ENCODE peak calls at places on chromosome 12, in ten cellular contexts. One of them, this sample, is unnamed.

GRCh38 chr12:44046732-44047417 is 211.0 kb downstream of the TMEM117 start:
- DNase-seq in SK-MEL-5: no peak
- DNase-seq in cardiac muscle cell: no peak
- DNase-seq in activated naive CD8-positive, alpha-beta T cell treated with anti-CD3 and anti-CD28 coated beads for 36 hours: no peak
- DNase-seq in left ventricle myocardium inferior: no peak
- DNase-seq in fibroblast of lung: no peak
- DNase-seq in SW480: no peak
- DNase-seq in AG08396: no peak
- DNase-seq in neural progenitor cell: no peak
- DNase-seq in EH: no peak
- DNase-seq in this sample: no peak

GRCh38 chr12:10563966-10564365 is 49.4 kb downstream of the MAGOHB start:
- DNase-seq in SK-MEL-5: no peak
- DNase-seq in cardiac muscle cell: no peak
- DNase-seq in activated naive CD8-positive, alpha-beta T cell treated with anti-CD3 and anti-CD28 coated beads for 36 hours: no peak
- DNase-seq in left ventricle myocardium inferior: no peak
- DNase-seq in fibroblast of lung: peak
- DNase-seq in SW480: no peak
- DNase-seq in AG08396: no peak
- DNase-seq in neural progenitor cell: no peak
- DNase-seq in EH: peak
- DNase-seq in this sample: no peak

GRCh38 chr12:109435428-109436180 is 41.5 kb downstream of the KCTD10 start:
- DNase-seq in SK-MEL-5: no peak
- DNase-seq in cardiac muscle cell: no peak
- DNase-seq in activated naive CD8-positive, alpha-beta T cell treated with anti-CD3 and anti-CD28 coated beads for 36 hours: no peak
- DNase-seq in left ventricle myocardium inferior: no peak
- DNase-seq in fibroblast of lung: no peak
- DNase-seq in SW480: no peak
- DNase-seq in AG08396: no peak
- DNase-seq in neural progenitor cell: no peak
- DNase-seq in EH: no peak
- DNase-seq in this sample: no peak

GRCh38 chr12:92619730-92620684 is 82.8 kb upstream of the PLEKHG7 start:
- DNase-seq in SK-MEL-5: peak
- DNase-seq in cardiac muscle cell: peak
- DNase-seq in activated naive CD8-positive, alpha-beta T cell treated with anti-CD3 and anti-CD28 coated beads for 36 hours: no peak
- DNase-seq in left ventricle myocardium inferior: no peak
- DNase-seq in fibroblast of lung: no peak
- DNase-seq in SW480: no peak
- DNase-seq in AG08396: no peak
- DNase-seq in neural progenitor cell: no peak
- DNase-seq in EH: peak
- DNase-seq in this sample: peak

GRCh38 chr12:51874013-51874412 is 13.9 kb upstream of the ANKRD33 start:
- DNase-seq in SK-MEL-5: no peak
- DNase-seq in cardiac muscle cell: no peak
- DNase-seq in activated naive CD8-positive, alpha-beta T cell treated with anti-CD3 and anti-CD28 coated beads for 36 hours: no peak
- DNase-seq in left ventricle myocardium inferior: no peak
- DNase-seq in fibroblast of lung: no peak
- DNase-seq in SW480: no peak
- DNase-seq in AG08396: no peak
- DNase-seq in neural progenitor cell: peak
- DNase-seq in EH: peak
- DNase-seq in this sample: no peak

GRCh38 chr12:27821259-27821973 is 41.4 kb upstream of the MANSC4 start:
- DNase-seq in SK-MEL-5: peak
- DNase-seq in cardiac muscle cell: peak
- DNase-seq in activated naive CD8-positive, alpha-beta T cell treated with anti-CD3 and anti-CD28 coated beads for 36 hours: peak
- DNase-seq in left ventricle myocardium inferior: no peak
- DNase-seq in fibroblast of lung: peak
- DNase-seq in SW480: peak
- DNase-seq in AG08396: peak
- DNase-seq in neural progenitor cell: peak
- DNase-seq in EH: peak
- DNase-seq in this sample: peak

GRCh38 chr12:113407931-113408585 is 4.4 kb upstream of the SDS start:
- DNase-seq in SK-MEL-5: no peak
- DNase-seq in cardiac muscle cell: peak
- DNase-seq in activated naive CD8-positive, alpha-beta T cell treated with anti-CD3 and anti-CD28 coated beads for 36 hours: no peak
- DNase-seq in left ventricle myocardium inferior: no peak
- DNase-seq in fibroblast of lung: peak
- DNase-seq in SW480: no peak
- DNase-seq in AG08396: no peak
- DNase-seq in neural progenitor cell: no peak
- DNase-seq in EH: peak
- DNase-seq in this sample: no peak

GRCh38 chr12:110844551-110845395 is 2.0 kb upstream of the CCDC63 start:
- DNase-seq in SK-MEL-5: no peak
- DNase-seq in cardiac muscle cell: peak
- DNase-seq in activated naive CD8-positive, alpha-beta T cell treated with anti-CD3 and anti-CD28 coated beads for 36 hours: no peak
- DNase-seq in left ventricle myocardium inferior: peak
- DNase-seq in fibroblast of lung: peak
- DNase-seq in SW480: no peak
- DNase-seq in AG08396: peak
- DNase-seq in neural progenitor cell: no peak
- DNase-seq in EH: peak
- DNase-seq in this sample: no peak

GRCh38 chr12:2117541-2117940 is 64.8 kb downstream of the CACNA1C start:
- DNase-seq in SK-MEL-5: no peak
- DNase-seq in cardiac muscle cell: no peak
- DNase-seq in activated naive CD8-positive, alpha-beta T cell treated with anti-CD3 and anti-CD28 coated beads for 36 hours: no peak
- DNase-seq in left ventricle myocardium inferior: no peak
- DNase-seq in fibroblast of lung: no peak
- DNase-seq in SW480: no peak
- DNase-seq in AG08396: no peak
- DNase-seq in neural progenitor cell: no peak
- DNase-seq in EH: no peak
- DNase-seq in this sample: no peak

GRCh38 chr12:54716284-54716683 is 68.1 kb upstream of the DCD start:
- DNase-seq in SK-MEL-5: no peak
- DNase-seq in cardiac muscle cell: peak
- DNase-seq in activated naive CD8-positive, alpha-beta T cell treated with anti-CD3 and anti-CD28 coated beads for 36 hours: no peak
- DNase-seq in left ventricle myocardium inferior: no peak
- DNase-seq in fibroblast of lung: no peak
- DNase-seq in SW480: no peak
- DNase-seq in AG08396: no peak
- DNase-seq in neural progenitor cell: no peak
- DNase-seq in EH: no peak
- DNase-seq in this sample: no peak

GRCh38 chr12:54215990-54216579 is 27.3 kb upstream of the SMUG1 start:
- DNase-seq in SK-MEL-5: no peak
- DNase-seq in cardiac muscle cell: no peak
- DNase-seq in activated naive CD8-positive, alpha-beta T cell treated with anti-CD3 and anti-CD28 coated beads for 36 hours: peak
- DNase-seq in left ventricle myocardium inferior: peak
- DNase-seq in fibroblast of lung: no peak
- DNase-seq in SW480: no peak
- DNase-seq in AG08396: no peak
- DNase-seq in neural progenitor cell: no peak
- DNase-seq in EH: no peak
- DNase-seq in this sample: no peak

This sample was measured in foreskin melanocyte.